ENCODE peak calls at places on chromosomes 16 and 17, in six cellular contexts. F is HCT116, H is suprapubic skin, Z is transverse colon, I is GM12891, C is Panc1. O is an unnamed sample.

GRCh38 chr16:83652898-83653297 is 154.9 kb upstream of the HSBP1 start:
- DNase-seq in F (no peak), H (no peak), Z (no peak), I (no peak), C (no peak), O (no peak)

GRCh38 chr16:4032768-4033167 is 83.5 kb downstream of the ADCY9 start:
- DNase-seq in F (no peak), H (no peak), Z (peak), I (no peak), C (no peak), O (no peak)

GRCh38 chr17:28916302-28916934 is 13.5 kb upstream of the DHRS13 start:
- DNase-seq in F (peak), H (no peak), Z (no peak), I (no peak), C (no peak), O (no peak)

GRCh38 chr17:40035162-40035559 is 19.0 kb downstream of the MED24 start:
- DNase-seq in F (no peak), H (no peak), Z (peak), I (no peak), C (no peak), O (no peak)

GRCh38 chr16:66387817-66388332 is 21.4 kb downstream of the CDH5 start:
- DNase-seq in F (no peak), H (no peak), Z (no peak), I (no peak), C (no peak), O (no peak)

GRCh38 chr17:969767-970387 is 9.7 kb downstream of the NXN start:
- DNase-seq in F (peak), H (no peak), Z (no peak), I (no peak), C (no peak), O (no peak)

GRCh38 chr17:63567229-63567628 is 17.0 kb downstream of the DCAF7 start:
- DNase-seq in F (no peak), H (no peak), Z (no peak), I (no peak), C (no peak), O (no peak)

GRCh38 chr17:1872976-1873375 is 43.2 kb downstream of the RPA1 start:
- DNase-seq in F (no peak), H (no peak), Z (no peak), I (no peak), C (no peak), O (no peak)

GRCh38 chr17:69123626-69124025 is 18.1 kb downstream of the ABCA6 start:
- DNase-seq in F (no peak), H (no peak), Z (no peak), I (no peak), C (no peak), O (no peak)

GRCh38 chr17:50603340-50603739 is 31.3 kb upstream of the ABCC3 start:
- DNase-seq in F (no peak), H (no peak), Z (no peak), I (peak), C (no peak), O (no peak)

GRCh38 chr16:69417537-69418199 is 6.8 kb upstream of the CYB5B start:
- DNase-seq in F (no peak), H (no peak), Z (no peak), I (no peak), C (peak), O (no peak)

GRCh38 chr16:80489173-80489572 is 51.6 kb upstream of the DYNLRB2 start:
- DNase-seq in F (no peak), H (no peak), Z (no peak), I (no peak), C (no peak), O (no peak)

GRCh38 chr16:78133919-78134318 is 34.5 kb downstream of the WWOX start:
- DNase-seq in F (no peak), H (no peak), Z (no peak), I (no peak), C (no peak), O (no peak)

GRCh38 chr16:89422527-89422904 is 67.8 kb downstream of the ANKRD11 start:
- DNase-seq in F (no peak), H (no peak), Z (no peak), I (peak), C (peak), O (no peak)

GRCh38 chr17:40448639-40449261 is 5.5 kb downstream of the IGFBP4 start:
- DNase-seq in F (no peak), H (no peak), Z (peak), I (no peak), C (no peak), O (no peak)

GRCh38 chr16:57807252-57807967 is 5.1 kb upstream of the KIFC3 start:
- DNase-seq in F (no peak), H (no peak), Z (no peak), I (no peak), C (peak), O (no peak)

GRCh38 chr17:29948460-29949185 is 7.2 kb downstream of the EFCAB5 start:
- DNase-seq in F (no peak), H (no peak), Z (no peak), I (no peak), C (no peak), O (no peak)

GRCh38 chr16:81198635-81199034 is 39.9 kb upstream of the BCO1 start:
- DNase-seq in F (no peak), H (no peak), Z (no peak), I (no peak), C (no peak), O (no peak)

DNA sequence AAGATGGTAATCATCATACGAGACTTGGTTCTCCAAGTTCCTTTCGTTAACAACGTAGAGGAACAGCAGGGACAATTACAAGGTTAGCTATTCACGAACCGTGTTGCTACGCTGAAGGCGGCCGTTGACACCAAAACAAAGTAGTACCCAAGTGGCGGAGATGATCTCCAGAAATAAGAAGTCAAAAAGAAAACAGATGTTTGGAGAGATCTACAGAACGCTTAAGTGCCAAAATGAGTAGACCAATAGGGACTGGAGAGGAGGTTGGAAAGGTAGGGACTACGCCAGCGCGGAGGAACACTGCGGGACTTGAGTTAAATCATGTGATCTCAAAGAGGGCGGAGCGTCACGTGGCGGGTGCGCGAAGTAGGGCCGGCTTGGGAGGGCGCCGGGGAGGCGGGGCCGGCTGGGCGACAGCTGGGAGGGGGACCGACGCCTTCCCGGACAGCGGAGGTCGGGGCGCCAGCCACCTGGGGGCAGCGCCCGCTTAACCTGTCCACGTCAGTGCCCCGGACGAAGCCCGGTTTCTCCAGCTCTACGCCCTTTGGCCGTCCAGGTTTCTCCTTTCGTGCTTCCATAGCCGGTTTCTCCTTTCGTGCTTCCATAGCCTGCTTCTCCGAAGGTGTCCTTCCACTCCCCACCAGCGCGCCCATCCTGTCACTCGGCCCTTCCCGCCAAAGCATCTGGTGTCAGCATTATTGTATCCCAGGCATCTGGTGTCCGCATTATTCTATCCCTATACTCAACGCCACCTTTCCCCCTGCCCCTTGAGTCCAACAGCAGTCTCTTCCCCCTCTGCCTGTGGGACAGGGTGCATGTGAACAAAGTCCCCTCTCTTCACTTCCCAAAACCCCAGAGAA is 698 bp upstream of the GABARAP start:
- DNase-seq in F (peak), H (peak), Z (peak), I (peak), C (peak), O (peak)
- TF ChIP-seq POLR2AphosphoS5 in F (peak), H (peak), Z (peak), I (peak), C (peak), O (peak)

GRCh38 chr17:79991140-79991923 is 44.3 kb downstream of the TBC1D16 start:
- DNase-seq in F (peak), H (peak), Z (peak), I (peak), C (no peak), O (peak)
- TF ChIP-seq POLR2AphosphoS5 in F (peak), H (no peak), Z (no peak), I (no peak), C (peak), O (no peak)

GRCh38 chr17:19345486-19346350 is 16.8 kb downstream of the B9D1 start:
- DNase-seq in F (no peak), H (no peak), Z (no peak), I (no peak), C (no peak), O (no peak)
- TF ChIP-seq POLR2AphosphoS5 in F (no peak), H (no peak), Z (no peak), I (no peak), C (no peak), O (no peak)

GRCh38 chr16:8828541-8829165 is 31.0 kb downstream of the PMM2 start:
- DNase-seq in F (no peak), H (no peak), Z (no peak), I (no peak), C (no peak), O (no peak)
- TF ChIP-seq POLR2AphosphoS5 in F (no peak), H (no peak), Z (no peak), I (peak), C (no peak), O (no peak)

GRCh38 chr17:57665128-57665527 is 80.0 kb downstream of the CCDC182 start:
- DNase-seq in F (no peak), H (no peak), Z (no peak), I (no peak), C (no peak), O (no peak)

GRCh38 chr17:57665696-57666095 is 79.4 kb downstream of the CCDC182 start:
- DNase-seq in F (no peak), H (peak), Z (no peak), I (no peak), C (no peak), O (no peak)

GRCh38 chr17:57663326-57664070 is 81.6 kb downstream of the CCDC182 start:
- DNase-seq in F (no peak), H (no peak), Z (no peak), I (no peak), C (no peak), O (no peak)

GRCh38 chr17:57662021-57662420 is 83.1 kb downstream of the CCDC182 start:
- DNase-seq in F (no peak), H (no peak), Z (no peak), I (no peak), C (no peak), O (no peak)

GRCh38 chr17:57662644-57663308 is 82.3 kb downstream of the CCDC182 start:
- DNase-seq in F (peak), H (peak), Z (peak), I (peak), C (no peak), O (peak)
- TF ChIP-seq POLR2AphosphoS5 in F (no peak), H (no peak), Z (no peak), I (no peak), C (no peak), O (peak)

DNA sequence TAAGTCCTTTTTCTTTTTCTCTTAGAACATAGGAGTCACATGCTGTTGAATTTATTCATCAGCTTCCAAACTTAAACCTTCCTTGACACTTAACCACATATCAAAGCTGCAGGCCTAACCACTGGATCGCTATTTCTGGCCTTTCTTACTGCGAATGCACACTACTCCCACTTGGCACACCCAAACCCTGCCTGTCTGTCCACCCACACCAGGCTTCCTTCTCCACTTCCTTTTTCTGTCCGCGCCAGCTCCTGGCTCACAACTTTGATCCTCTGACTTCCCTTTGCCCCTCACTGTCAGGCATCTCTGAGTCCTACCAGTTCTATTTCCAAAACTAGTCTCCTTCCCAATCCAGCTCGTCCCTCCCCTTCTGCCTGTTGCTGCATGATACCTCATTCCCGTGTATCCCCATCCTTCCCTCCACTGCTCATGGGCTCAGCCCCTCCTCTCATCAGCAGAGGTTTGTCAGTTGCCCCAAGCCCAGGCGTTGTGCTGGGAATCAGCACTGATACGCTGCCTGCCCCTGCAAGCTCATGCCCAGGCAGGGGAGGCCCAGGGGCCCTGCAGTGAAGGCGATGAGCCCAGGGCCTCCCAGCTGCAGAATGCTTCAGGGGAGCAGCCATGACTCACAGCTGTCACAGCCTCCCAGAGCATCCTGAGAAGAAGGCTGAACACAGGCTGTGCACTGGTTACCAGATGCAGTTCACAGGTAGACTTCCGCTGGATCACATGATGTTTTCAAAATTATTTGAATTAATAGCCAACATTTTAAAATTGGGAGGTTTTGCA is 179.8 kb downstream of the KATNIP start:
- DNase-seq in F (no peak), H (no peak), Z (no peak), I (no peak), C (no peak), O (no peak)
- TF ChIP-seq POLR2AphosphoS5 in F (no peak), H (no peak), Z (no peak), I (no peak), C (no peak), O (no peak)

GRCh38 chr17:3843935-3844516 is 2.0 kb downstream of the NCBP3 start:
- DNase-seq in F (peak), H (no peak), Z (peak), I (no peak), C (no peak), O (no peak)

GRCh38 chr17:3846739-3847670 is 959 bp upstream of the NCBP3 start:
- DNase-seq in F (no peak), H (no peak), Z (no peak), I (no peak), C (no peak), O (no peak)

GRCh38 chr17:3848229-3848628 is 2.2 kb upstream of the NCBP3 start:
- DNase-seq in F (no peak), H (no peak), Z (no peak), I (no peak), C (no peak), O (no peak)

GRCh38 chr17:3845361-3845753 is 689 bp downstream of the NCBP3 start:
- DNase-seq in F (no peak), H (no peak), Z (peak), I (peak), C (no peak), O (no peak)

DNA sequence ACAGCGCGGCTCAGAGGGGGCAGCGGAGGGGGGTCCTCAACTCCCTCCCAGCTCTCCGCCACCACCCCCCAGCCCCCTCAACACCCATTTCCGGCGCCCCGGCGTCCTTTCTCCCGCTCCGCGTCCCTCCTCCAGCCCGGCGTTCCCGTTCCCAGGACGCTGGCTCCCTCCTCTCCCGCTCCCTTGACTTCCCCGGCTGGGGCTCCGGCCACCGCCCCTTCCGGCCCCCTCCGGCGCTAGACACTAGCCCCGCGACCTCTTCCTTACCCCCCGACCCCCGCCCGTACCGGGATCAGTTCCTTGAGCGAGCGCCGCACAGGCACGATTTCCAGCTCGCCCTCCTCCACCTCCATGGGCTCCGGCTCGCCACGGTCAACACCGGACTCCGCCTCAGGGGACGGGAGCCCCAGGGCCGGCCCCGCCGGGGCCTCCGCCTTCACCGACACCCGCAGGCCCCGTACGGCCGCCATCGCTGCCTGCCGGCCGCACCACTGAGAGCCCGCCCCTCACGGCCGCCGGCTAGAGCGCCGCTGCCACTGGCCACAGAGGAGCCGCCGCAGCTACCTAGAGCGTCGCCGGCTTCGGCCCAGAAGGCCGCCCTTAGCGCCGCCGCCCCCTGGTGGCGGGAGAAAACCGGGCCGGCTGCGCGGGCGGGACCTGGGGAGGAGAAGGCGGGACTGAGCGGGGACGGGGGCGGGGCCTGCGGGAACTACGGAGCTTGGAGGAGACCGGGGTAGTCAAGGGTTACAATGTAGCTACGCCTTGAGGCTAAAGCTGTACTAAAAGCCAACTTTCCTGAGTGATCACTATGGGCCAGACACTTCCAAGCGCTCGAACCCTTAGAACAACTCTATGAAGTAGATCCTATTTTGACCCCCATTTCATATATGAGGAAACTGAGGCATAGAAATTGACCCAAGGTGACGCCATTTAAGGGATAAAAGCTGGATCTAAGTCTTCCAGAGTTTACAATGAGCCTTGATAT is at the start of gene NCBP3:
- DNase-seq in F (peak), H (peak), Z (peak), I (peak), C (peak), O (peak)
- TF ChIP-seq POLR2AphosphoS5 in F (peak), H (peak), Z (peak), I (peak), C (peak), O (peak)

DNA sequence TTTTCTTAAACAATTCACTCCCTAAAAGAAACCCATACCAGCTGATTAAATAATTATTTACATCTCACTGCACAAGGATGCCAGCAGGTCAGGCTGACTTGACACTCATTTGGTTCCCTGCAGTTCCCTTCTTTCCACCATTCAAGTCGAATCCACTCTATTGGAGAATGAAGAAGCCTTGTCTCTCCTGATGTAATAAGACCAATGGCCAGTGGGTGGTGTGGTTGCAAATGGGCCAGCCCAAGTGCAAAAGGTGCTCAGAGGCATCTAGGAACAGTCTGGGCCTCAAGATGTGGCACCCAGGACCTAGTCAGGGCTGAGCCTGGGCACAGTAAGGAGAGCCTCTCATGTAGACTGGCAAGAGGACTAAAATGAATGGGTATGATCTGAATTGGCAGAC is 9.3 kb downstream of the C16orf78 start:
- DNase-seq in F (peak), H (no peak), Z (peak), I (no peak), C (no peak), O (peak)
- TF ChIP-seq POLR2AphosphoS5 in F (no peak), H (no peak), Z (no peak), I (no peak), C (no peak), O (no peak)

GRCh38 chr16:10964891-10965326 is 20.5 kb downstream of the CLEC16A start:
- DNase-seq in F (no peak), H (no peak), Z (no peak), I (no peak), C (no peak), O (no peak)

GRCh38 chr16:10961231-10961630 is 16.9 kb downstream of the CLEC16A start:
- DNase-seq in F (no peak), H (no peak), Z (no peak), I (no peak), C (no peak), O (no peak)

GRCh38 chr16:10966129-10966528 is 21.8 kb downstream of the CLEC16A start:
- DNase-seq in F (no peak), H (no peak), Z (no peak), I (no peak), C (no peak), O (no peak)

GRCh38 chr16:10965440-10966039 is 21.2 kb downstream of the CLEC16A start:
- DNase-seq in F (no peak), H (no peak), Z (no peak), I (no peak), C (no peak), O (no peak)

GRCh38 chr16:10964039-10964890 is 19.9 kb downstream of the CLEC16A start:
- DNase-seq in F (peak), H (peak), Z (peak), I (no peak), C (no peak), O (no peak)
- TF ChIP-seq POLR2AphosphoS5 in F (no peak), H (no peak), Z (no peak), I (peak), C (no peak), O (peak)

GRCh38 chr16:84839054-84839453 is 19.3 kb downstream of the CRISPLD2 start:
- DNase-seq in F (peak), H (peak), Z (no peak), I (no peak), C (no peak), O (no peak)
- TF ChIP-seq POLR2AphosphoS5 in F (no peak), H (no peak), Z (no peak), I (no peak), C (no peak), O (no peak)

O was measured in esophagus muscularis mucosa.